ENCODE peak calls at places on chromosomes 6 and 20, in seven cellular contexts. One of them, this sample, is unnamed.

GRCh38 chr6:150930816-150931215 is 65.3 kb downstream of the MTHFD1L start:
- DNase-seq in AG10803: peak; percentile 95
- DNase-seq in kidney: no peak
- DNase-seq in heart left ventricle: no peak
- DNase-seq in OCI-LY7: no peak
- DNase-seq in endothelial cell: no peak
- DNase-seq in cardiac fibroblast: peak; percentile 61
- DNase-seq in this sample: no peak

GRCh38 chr20:63884506-63885263 is 10.2 kb upstream of the DNAJC5 start:
- DNase-seq in AG10803: no peak
- DNase-seq in endothelial cell: no peak
- DNase-seq in kidney: no peak
- DNase-seq in cardiac fibroblast: no peak
- DNase-seq in OCI-LY7: no peak
- DNase-seq in heart left ventricle: peak; percentile 58
- DNase-seq in this sample: no peak

GRCh38 chr6:56475736-56476457 is 166.8 kb downstream of the DST start:
- DNase-seq in OCI-LY7: no peak
- DNase-seq in AG10803: no peak
- DNase-seq in endothelial cell: no peak
- DNase-seq in kidney: no peak
- DNase-seq in cardiac fibroblast: peak; percentile 60
- DNase-seq in heart left ventricle: peak; percentile 68
- DNase-seq in this sample: no peak

GRCh38 chr6:122717350-122717749 is 62.2 kb upstream of the FABP7 start:
- DNase-seq in OCI-LY7: no peak
- DNase-seq in kidney: no peak
- DNase-seq in endothelial cell: no peak
- DNase-seq in AG10803: peak; percentile 19
- DNase-seq in heart left ventricle: no peak
- DNase-seq in cardiac fibroblast: peak; percentile 4
- DNase-seq in this sample: no peak

GRCh38 chr20:19835533-19836222 is 77.6 kb downstream of the RIN2 start:
- DNase-seq in endothelial cell: no peak
- DNase-seq in OCI-LY7: no peak
- DNase-seq in heart left ventricle: peak; percentile 68
- DNase-seq in AG10803: no peak
- DNase-seq in cardiac fibroblast: peak; percentile 7
- DNase-seq in kidney: no peak
- DNase-seq in this sample: no peak

GRCh38 chr6:45513331-45513730 is 135.6 kb upstream of the SUPT3H start:
- DNase-seq in cardiac fibroblast: no peak
- DNase-seq in endothelial cell: no peak
- DNase-seq in OCI-LY7: no peak
- DNase-seq in heart left ventricle: no peak
- DNase-seq in AG10803: no peak
- DNase-seq in kidney: no peak
- DNase-seq in this sample: no peak

GRCh38 chr6:116840091-116840490 is 11.2 kb upstream of the GPRC6A start:
- DNase-seq in heart left ventricle: no peak
- DNase-seq in OCI-LY7: no peak
- DNase-seq in cardiac fibroblast: no peak
- DNase-seq in endothelial cell: no peak
- DNase-seq in AG10803: no peak
- DNase-seq in kidney: no peak
- DNase-seq in this sample: no peak

GRCh38 chr6:8218861-8219260 is 116.5 kb upstream of the EEF1E1 start:
- DNase-seq in AG10803: peak; percentile 8
- DNase-seq in heart left ventricle: no peak
- DNase-seq in kidney: no peak
- DNase-seq in endothelial cell: no peak
- DNase-seq in cardiac fibroblast: no peak
- DNase-seq in OCI-LY7: no peak
- DNase-seq in this sample: no peak

GRCh38 chr6:169271158-169271936 is 17.7 kb upstream of the THBS2 start:
- DNase-seq in cardiac fibroblast: no peak
- DNase-seq in kidney: no peak
- DNase-seq in heart left ventricle: no peak
- DNase-seq in OCI-LY7: no peak
- DNase-seq in AG10803: no peak
- DNase-seq in endothelial cell: no peak
- DNase-seq in this sample: no peak

GRCh38 chr6:39801456-39802251 is 9.5 kb downstream of the DAAM2 start:
- DNase-seq in heart left ventricle: no peak
- DNase-seq in kidney: no peak
- DNase-seq in cardiac fibroblast: no peak
- DNase-seq in OCI-LY7: no peak
- DNase-seq in AG10803: no peak
- DNase-seq in endothelial cell: no peak
- DNase-seq in this sample: no peak

GRCh38 chr6:158476389-158476788 is 83.5 kb upstream of the TMEM181 start:
- DNase-seq in endothelial cell: no peak
- DNase-seq in AG10803: no peak
- DNase-seq in heart left ventricle: no peak
- DNase-seq in kidney: no peak
- DNase-seq in OCI-LY7: no peak
- DNase-seq in cardiac fibroblast: no peak
- DNase-seq in this sample: no peak

GRCh38 chr6:75893058-75893775 is 144.2 kb downstream of the MYO6 start:
- DNase-seq in kidney: no peak
- DNase-seq in heart left ventricle: no peak
- DNase-seq in AG10803: peak; percentile 80
- DNase-seq in OCI-LY7: peak; percentile 64
- DNase-seq in cardiac fibroblast: peak; percentile 90
- DNase-seq in endothelial cell: no peak
- DNase-seq in this sample: no peak

GRCh38 chr6:12064125-12064524 is 52.0 kb downstream of the HIVEP1 start:
- DNase-seq in cardiac fibroblast: peak; percentile 12
- DNase-seq in heart left ventricle: no peak
- DNase-seq in OCI-LY7: no peak
- DNase-seq in kidney: no peak
- DNase-seq in endothelial cell: no peak
- DNase-seq in AG10803: peak; percentile 84
- DNase-seq in this sample: no peak

DNA sequence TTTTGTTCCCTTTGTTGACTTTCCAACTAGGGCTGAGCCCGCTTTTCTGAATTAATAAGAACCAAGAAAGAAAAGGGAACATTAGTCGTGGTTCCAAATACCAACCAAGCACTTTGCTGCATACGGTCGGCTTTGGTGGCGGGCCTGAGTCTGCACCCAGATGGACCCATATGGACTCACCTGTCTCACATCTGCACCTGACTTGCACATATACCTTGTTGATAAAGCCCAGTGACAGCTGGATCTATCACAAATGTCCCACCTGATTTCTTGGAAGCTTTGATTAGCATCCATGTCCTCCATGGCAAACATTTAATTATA is 39.0 kb downstream of the TPD52L1 start:
- DNase-seq in endothelial cell: no peak
- DNase-seq in OCI-LY7: no peak
- DNase-seq in kidney: no peak
- DNase-seq in cardiac fibroblast: no peak
- DNase-seq in AG10803: no peak
- DNase-seq in heart left ventricle: no peak
- DNase-seq in this sample: no peak
- TF ChIP-seq CTCF in endothelial cell: peak; percentile 46
- TF ChIP-seq CTCF in OCI-LY7: peak; percentile 50
- TF ChIP-seq CTCF in kidney: no peak
- TF ChIP-seq CTCF in cardiac fibroblast: no peak
- TF ChIP-seq CTCF in AG10803: no peak
- TF ChIP-seq CTCF in heart left ventricle: no peak
- TF ChIP-seq CTCF in this sample: peak; percentile 30

GRCh38 chr6:5285081-5285480 is 23.8 kb downstream of the FARS2 start:
- DNase-seq in endothelial cell: no peak
- DNase-seq in OCI-LY7: no peak
- DNase-seq in cardiac fibroblast: no peak
- DNase-seq in AG10803: no peak
- DNase-seq in heart left ventricle: no peak
- DNase-seq in kidney: no peak
- DNase-seq in this sample: no peak
- TF ChIP-seq CTCF in endothelial cell: no peak
- TF ChIP-seq CTCF in OCI-LY7: no peak
- TF ChIP-seq CTCF in cardiac fibroblast: no peak
- TF ChIP-seq CTCF in AG10803: no peak
- TF ChIP-seq CTCF in heart left ventricle: no peak
- TF ChIP-seq CTCF in kidney: no peak
- TF ChIP-seq CTCF in this sample: no peak

DNA sequence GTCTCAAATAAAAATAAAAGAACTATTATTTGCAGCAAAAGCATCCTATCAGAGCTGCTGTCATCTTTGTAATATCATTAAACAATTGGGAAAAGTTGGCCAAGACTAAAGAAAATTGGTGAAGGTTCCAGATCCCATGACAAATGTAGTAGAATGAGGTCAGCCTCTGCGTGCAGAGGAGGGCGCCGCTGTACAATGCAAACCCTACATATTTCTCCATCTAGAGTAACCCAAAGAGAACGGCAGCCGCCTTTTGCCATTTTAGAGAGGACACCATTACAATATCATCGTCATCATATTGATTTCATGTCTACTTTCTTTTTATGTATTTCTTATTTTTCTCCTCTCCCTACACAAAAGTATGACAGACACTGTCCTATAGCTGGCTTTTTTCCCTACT is 59.5 kb downstream of the ZMYND8 start:
- DNase-seq in AG10803: no peak
- DNase-seq in cardiac fibroblast: peak; percentile 43
- DNase-seq in heart left ventricle: no peak
- DNase-seq in endothelial cell: no peak
- DNase-seq in OCI-LY7: no peak
- DNase-seq in kidney: no peak
- DNase-seq in this sample: no peak
- TF ChIP-seq CTCF in AG10803: no peak
- TF ChIP-seq CTCF in cardiac fibroblast: no peak
- TF ChIP-seq CTCF in heart left ventricle: no peak
- TF ChIP-seq CTCF in endothelial cell: no peak
- TF ChIP-seq CTCF in OCI-LY7: peak; percentile 49
- TF ChIP-seq CTCF in kidney: no peak
- TF ChIP-seq CTCF in this sample: no peak

GRCh38 chr6:29912840-29913239 is 29.5 kb upstream of the HLA-A start:
- DNase-seq in AG10803: no peak
- DNase-seq in OCI-LY7: no peak
- DNase-seq in cardiac fibroblast: no peak
- DNase-seq in heart left ventricle: no peak
- DNase-seq in endothelial cell: no peak
- DNase-seq in kidney: no peak
- DNase-seq in this sample: no peak

GRCh38 chr6:29919506-29919905 is 22.8 kb upstream of the HLA-A start:
- DNase-seq in OCI-LY7: no peak
- DNase-seq in AG10803: no peak
- DNase-seq in endothelial cell: no peak
- DNase-seq in cardiac fibroblast: no peak
- DNase-seq in kidney: no peak
- DNase-seq in heart left ventricle: no peak
- DNase-seq in this sample: no peak

GRCh38 chr6:29916741-29917140 is 25.6 kb upstream of the HLA-A start:
- DNase-seq in endothelial cell: no peak
- DNase-seq in OCI-LY7: no peak
- DNase-seq in cardiac fibroblast: no peak
- DNase-seq in kidney: no peak
- DNase-seq in heart left ventricle: no peak
- DNase-seq in AG10803: no peak
- DNase-seq in this sample: no peak

DNA sequence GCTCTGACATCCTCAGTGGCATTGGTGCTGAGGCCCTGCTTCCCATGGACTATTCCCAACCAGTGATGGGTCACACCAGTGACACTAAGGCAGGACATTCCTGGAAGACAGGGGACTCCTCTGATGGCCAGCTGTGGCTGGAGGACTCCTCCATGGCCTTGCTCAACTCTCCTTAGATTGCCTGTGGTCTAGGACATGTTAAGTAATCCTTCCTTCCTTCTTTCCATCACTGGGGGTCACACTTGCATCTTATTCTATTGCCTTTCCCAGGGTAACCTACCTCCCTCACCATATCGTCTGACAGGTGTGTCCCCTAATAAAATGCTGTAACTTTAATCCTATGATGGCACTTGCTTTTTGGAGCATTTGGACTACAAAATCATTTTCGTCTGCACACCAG is 24.5 kb upstream of the HLA-A start:
- DNase-seq in AG10803: no peak
- DNase-seq in heart left ventricle: no peak
- DNase-seq in cardiac fibroblast: no peak
- DNase-seq in kidney: no peak
- DNase-seq in OCI-LY7: peak; percentile 29
- DNase-seq in endothelial cell: no peak
- DNase-seq in this sample: no peak
- TF ChIP-seq CTCF in AG10803: no peak
- TF ChIP-seq CTCF in heart left ventricle: no peak
- TF ChIP-seq CTCF in cardiac fibroblast: no peak
- TF ChIP-seq CTCF in kidney: no peak
- TF ChIP-seq CTCF in OCI-LY7: peak; percentile 34
- TF ChIP-seq CTCF in endothelial cell: no peak
- TF ChIP-seq CTCF in this sample: no peak

GRCh38 chr6:93419304-93420162 is at the start of gene EPHA7:
- DNase-seq in heart left ventricle: peak; percentile 94
- DNase-seq in endothelial cell: peak; percentile 99
- DNase-seq in OCI-LY7: no peak
- DNase-seq in cardiac fibroblast: peak; percentile 91
- DNase-seq in kidney: peak; percentile 97
- DNase-seq in AG10803: peak; percentile 72
- DNase-seq in this sample: peak; percentile 94

GRCh38 chr6:93418448-93419303 is 683 bp downstream of the EPHA7 start:
- DNase-seq in heart left ventricle: peak; percentile 31
- DNase-seq in endothelial cell: peak; percentile 67
- DNase-seq in cardiac fibroblast: peak; percentile 22
- DNase-seq in AG10803: no peak
- DNase-seq in OCI-LY7: no peak
- DNase-seq in kidney: peak; percentile 71
- DNase-seq in this sample: peak; percentile 33

GRCh38 chr6:93416575-93417420 is 2.6 kb downstream of the EPHA7 start:
- DNase-seq in cardiac fibroblast: peak; percentile 14
- DNase-seq in endothelial cell: peak; percentile 53
- DNase-seq in kidney: peak; percentile 75
- DNase-seq in heart left ventricle: peak; percentile 29
- DNase-seq in OCI-LY7: no peak
- DNase-seq in AG10803: no peak
- DNase-seq in this sample: peak; percentile 20

GRCh38 chr6:93417421-93417996 is 1.9 kb downstream of the EPHA7 start:
- DNase-seq in cardiac fibroblast: peak; percentile 34
- DNase-seq in OCI-LY7: no peak
- DNase-seq in kidney: peak; percentile 38
- DNase-seq in AG10803: no peak
- DNase-seq in heart left ventricle: no peak
- DNase-seq in endothelial cell: peak; percentile 37
- DNase-seq in this sample: no peak

GRCh38 chr6:93418113-93418447 is 1.3 kb downstream of the EPHA7 start:
- DNase-seq in OCI-LY7: no peak
- DNase-seq in endothelial cell: no peak
- DNase-seq in kidney: no peak
- DNase-seq in heart left ventricle: no peak
- DNase-seq in cardiac fibroblast: peak; percentile 0
- DNase-seq in AG10803: no peak
- DNase-seq in this sample: no peak
- TF ChIP-seq CTCF in OCI-LY7: no peak
- TF ChIP-seq CTCF in endothelial cell: no peak
- TF ChIP-seq CTCF in kidney: no peak
- TF ChIP-seq CTCF in heart left ventricle: no peak
- TF ChIP-seq CTCF in cardiac fibroblast: no peak
- TF ChIP-seq CTCF in AG10803: no peak
- TF ChIP-seq CTCF in this sample: no peak

DNA sequence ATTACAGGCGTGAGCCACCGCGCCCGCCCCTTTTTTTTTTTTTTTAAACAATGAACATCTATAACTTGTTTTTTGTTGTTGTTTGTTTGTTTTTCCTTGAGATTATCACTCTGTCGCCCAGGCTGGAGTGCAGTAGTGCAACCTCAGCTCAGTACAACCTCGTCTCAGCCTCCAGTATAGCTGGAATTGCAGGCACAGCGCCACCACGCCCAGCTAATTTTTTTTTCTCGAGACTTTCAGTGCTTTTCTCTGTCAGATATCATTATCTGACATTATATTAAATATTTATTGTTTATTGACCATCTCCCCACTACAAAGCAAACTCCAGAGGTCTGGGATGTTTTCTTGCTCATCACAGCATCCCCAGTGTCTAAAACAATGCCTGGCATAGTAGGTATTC is 2.3 kb upstream of the DLK2 start:
- DNase-seq in AG10803: no peak
- DNase-seq in endothelial cell: no peak
- DNase-seq in heart left ventricle: no peak
- DNase-seq in kidney: no peak
- DNase-seq in cardiac fibroblast: no peak
- DNase-seq in OCI-LY7: no peak
- DNase-seq in this sample: no peak
- TF ChIP-seq CTCF in AG10803: no peak
- TF ChIP-seq CTCF in endothelial cell: no peak
- TF ChIP-seq CTCF in heart left ventricle: no peak
- TF ChIP-seq CTCF in kidney: no peak
- TF ChIP-seq CTCF in cardiac fibroblast: no peak
- TF ChIP-seq CTCF in OCI-LY7: no peak
- TF ChIP-seq CTCF in this sample: no peak

This sample was measured in mesothelial cell of epicardium.